ENCODE peak calls at places on chromosomes 5 and 9, in seven cellular contexts. X, U, F, P, J, I and R are unnamed samples.

GRCh38 chr9:4306066-4306787 is 6.4 kb upstream of the GLIS3 start:
- DNase-seq in X (no peak), U (peak; percentile 61), F (no peak), P (no peak), J (no peak), I (no peak), R (no peak)

GRCh38 chr5:132821791-132822190 is 8.7 kb downstream of the SHROOM1 start:
- DNase-seq in X (no peak), U (peak; percentile 87), F (no peak), P (no peak), J (no peak), I (no peak), R (no peak)

GRCh38 chr9:91044354-91044753 is 242.7 kb downstream of the SYK start:
- DNase-seq in X (no peak), U (no peak), F (no peak), P (no peak), J (no peak), I (no peak), R (no peak)

GRCh38 chr9:16012621-16013020 is 459.8 kb downstream of the CCDC171 start:
- DNase-seq in X (no peak), U (peak; percentile 79), F (no peak), P (no peak), J (no peak), I (no peak), R (no peak)

GRCh38 chr5:33690736-33691135 is 201.1 kb downstream of the ADAMTS12 start:
- DNase-seq in X (no peak), U (peak; percentile 96), F (no peak), P (no peak), J (no peak), I (peak; percentile 85), R (no peak)

GRCh38 chr5:112125910-112126309 is 293.2 kb downstream of the EPB41L4A start:
- DNase-seq in X (no peak), U (peak; percentile 40), F (no peak), P (no peak), J (no peak), I (peak; percentile 59), R (no peak)

GRCh38 chr9:75087279-75087823 is 604 bp downstream of the NMRK1 start:
- DNase-seq in X (no peak), U (peak; percentile 31), F (peak; percentile 33), P (no peak), J (peak; percentile 20), I (no peak), R (peak; percentile 31)

GRCh38 chr5:10353241-10354047 is at the start of gene MARCHF6:
- DNase-seq in X (peak; percentile 96), U (peak; percentile 84), F (peak; percentile 95), P (peak; percentile 97), J (peak; percentile 70), I (peak; percentile 56), R (peak; percentile 94)

GRCh38 chr5:173645437-173645807 is 29.0 kb upstream of the BOD1 start:
- DNase-seq in X (no peak), U (peak; percentile 38), F (no peak), P (no peak), J (no peak), I (no peak), R (no peak)

GRCh38 chr9:32426278-32426939 is 42.0 kb downstream of the ACO1 start:
- DNase-seq in X (no peak), U (peak; percentile 99), F (no peak), P (no peak), J (no peak), I (peak; percentile 7), R (no peak)

GRCh38 chr5:98679963-98680362 is 93.5 kb upstream of the RGMB start:
- DNase-seq in X (no peak), U (peak; percentile 59), F (no peak), P (no peak), J (no peak), I (peak; percentile 20), R (no peak)

GRCh38 chr9:83642784-83643183 is 19.8 kb downstream of the IDNK start:
- DNase-seq in X (no peak), U (no peak), F (no peak), P (no peak), J (no peak), I (no peak), R (no peak)

GRCh38 chr5:39526914-39527477 is 102.2 kb upstream of the DAB2 start:
- DNase-seq in X (no peak), U (no peak), F (no peak), P (no peak), J (no peak), I (no peak), R (no peak)

GRCh38 chr9:125805057-125805456 is 57.9 kb downstream of the PBX3 start:
- DNase-seq in X (no peak), U (peak; percentile 81), F (no peak), P (no peak), J (no peak), I (no peak), R (no peak)

GRCh38 chr9:124869986-124870560 is 8.1 kb downstream of the ARPC5L start:
- DNase-seq in X (no peak), U (peak; percentile 37), F (peak; percentile 79), P (no peak), J (no peak), I (no peak), R (peak; percentile 69)

GRCh38 chr9:94826644-94827410 is 100.3 kb downstream of the AOPEP start:
- DNase-seq in X (no peak), U (no peak), F (no peak), P (no peak), J (no peak), I (no peak), R (no peak)

GRCh38 chr5:147567917-147568598 is 58.2 kb upstream of the DPYSL3 start:
- DNase-seq in X (no peak), U (peak; percentile 80), F (no peak), P (no peak), J (no peak), I (peak; percentile 65), R (no peak)

GRCh38 chr5:15168397-15168796 is 296.8 kb upstream of the ANKH start:
- DNase-seq in X (no peak), U (no peak), F (no peak), P (no peak), J (no peak), I (no peak), R (no peak)

GRCh38 chr5:36337592-36337991 is 35.9 kb upstream of the RANBP3L start:
- DNase-seq in X (no peak), U (no peak), F (no peak), P (no peak), J (no peak), I (no peak), R (no peak)

GRCh38 chr5:128596071-128596470 is 58.0 kb upstream of the FBN2 start:
- DNase-seq in X (no peak), U (peak; percentile 20), F (no peak), P (no peak), J (no peak), I (no peak), R (no peak)

GRCh38 chr5:67963789-67964519 is 251.6 kb upstream of the PIK3R1 start:
- DNase-seq in X (no peak), U (no peak), F (no peak), P (no peak), J (no peak), I (no peak), R (no peak)

GRCh38 chr5:157024213-157024959 is 34.5 kb downstream of the HAVCR1 start:
- DNase-seq in X (no peak), U (no peak), F (no peak), P (no peak), J (no peak), I (no peak), R (no peak)

GRCh38 chr5:157030692-157031091 is 28.2 kb downstream of the HAVCR1 start:
- DNase-seq in X (no peak), U (no peak), F (no peak), P (no peak), J (no peak), I (no peak), R (no peak)

GRCh38 chr5:157029457-157029856 is 29.5 kb downstream of the HAVCR1 start:
- DNase-seq in X (no peak), U (no peak), F (no peak), P (no peak), J (no peak), I (no peak), R (no peak)

GRCh38 chr5:157025093-157025698 is 33.7 kb downstream of the HAVCR1 start:
- DNase-seq in X (no peak), U (no peak), F (peak; percentile 36), P (no peak), J (no peak), I (no peak), R (no peak)

DNA sequence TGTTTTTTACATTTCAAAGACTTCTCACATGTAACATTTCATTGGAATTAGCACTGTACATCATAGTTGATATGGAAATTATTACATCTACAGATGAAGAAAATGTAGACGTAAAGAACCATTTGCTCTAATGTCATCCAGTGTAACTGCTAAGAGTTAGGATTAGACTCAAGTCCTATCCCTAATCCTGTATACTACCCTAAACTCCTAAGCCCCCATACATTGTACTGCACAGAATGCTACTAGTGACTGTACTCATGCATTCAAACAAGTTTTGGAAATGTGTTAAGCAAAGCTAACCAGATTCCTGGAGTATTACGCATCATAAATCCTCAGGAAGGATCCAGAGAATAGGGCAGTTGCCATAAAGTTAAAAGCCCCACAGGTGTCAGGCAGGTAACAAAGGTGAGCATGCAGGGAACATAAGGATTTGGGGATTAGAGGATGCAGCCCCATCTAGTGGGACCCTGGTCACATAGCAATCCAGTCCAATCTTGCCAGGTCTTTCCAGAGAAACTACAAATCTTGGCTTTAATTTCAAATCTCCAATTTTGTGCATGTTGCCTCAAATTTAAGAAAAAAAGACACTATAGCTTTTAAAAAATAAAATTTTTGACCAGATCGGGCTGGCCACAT is 32.0 kb downstream of the HAVCR1 start:
- DNase-seq in X (no peak), U (no peak), F (no peak), P (no peak), J (peak; percentile 44), I (no peak), R (no peak)
- TF ChIP-seq CTCF in X (peak; percentile 53), U (no peak), F (peak; percentile 67), P (peak; percentile 33), J (peak; percentile 61), I (peak; percentile 58), R (peak; percentile 56)

GRCh38 chr5:42250-42649 is 49.7 kb upstream of the PLEKHG4B start:
- DNase-seq in X (no peak), U (peak; percentile 4), F (no peak), P (no peak), J (no peak), I (no peak), R (no peak)
- TF ChIP-seq CTCF in X (peak; percentile 45), U (peak; percentile 46), F (no peak), P (peak; percentile 19), J (peak; percentile 46), I (peak; percentile 57), R (peak; percentile 13)

GRCh38 chr5:6541256-6542013 is 91.4 kb downstream of the NSUN2 start:
- DNase-seq in X (no peak), U (no peak), F (no peak), P (no peak), J (no peak), I (no peak), R (no peak)
- TF ChIP-seq CTCF in X (no peak), U (no peak), F (no peak), P (no peak), J (no peak), I (no peak), R (no peak)

DNA sequence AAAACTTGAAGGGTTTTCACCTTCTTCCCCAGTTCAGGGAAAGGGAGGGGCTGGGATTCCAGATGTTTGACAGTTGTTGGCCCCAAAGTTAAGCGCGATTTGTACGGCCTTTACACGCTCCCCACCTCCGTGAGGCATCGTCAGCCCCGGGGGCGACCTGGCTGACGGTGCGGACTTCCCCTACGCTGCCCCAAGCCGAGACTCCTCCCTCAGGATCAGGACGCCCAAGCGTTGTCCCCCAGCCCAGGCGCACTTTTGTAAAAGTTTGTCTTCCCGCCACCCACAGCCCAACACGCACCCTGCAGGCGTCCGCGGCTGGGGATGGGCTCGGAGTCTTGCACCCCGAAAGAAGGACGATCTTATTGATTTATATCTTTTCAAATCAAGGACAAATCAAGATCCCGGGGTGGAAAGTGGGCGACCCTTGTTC is 713 bp downstream of the MOB3B start:
- DNase-seq in X (peak; percentile 25), U (no peak), F (peak; percentile 79), P (peak; percentile 36), J (peak; percentile 52), I (no peak), R (peak; percentile 73)
- TF ChIP-seq CTCF in X (no peak), U (no peak), F (no peak), P (no peak), J (no peak), I (no peak), R (no peak)